ENCODE peak calls at places on chromosomes 11 and 22, in six cellular contexts. J is cardiac fibroblast, U is transverse colon, D is IMR-90, S is left ventricle myocardium inferior, Y is lower leg skin. Q is an unnamed sample.

GRCh38 chr11:84437129-84438123 is 1151.3 kb upstream of the CCDC90B start:
- DNase-seq in U (peak), J (no peak), D (no peak), Y (no peak), S (no peak), Q (peak)

GRCh38 chr11:94770563-94771120 is 2.5 kb downstream of the AMOTL1 start:
- DNase-seq in J (no peak), U (no peak), S (no peak), Y (no peak), D (no peak), Q (no peak)

GRCh38 chr11:15622231-15622890 is 507.6 kb downstream of the INSC start:
- DNase-seq in S (no peak), D (no peak), J (no peak), Y (no peak), U (no peak), Q (no peak)

GRCh38 chr11:83543918-83544491 is 257.8 kb upstream of the CCDC90B start:
- DNase-seq in Y (no peak), S (no peak), U (no peak), J (no peak), D (no peak), Q (no peak)

GRCh38 chr22:20793386-20794131 is 19.6 kb downstream of the SERPIND1 start:
- DNase-seq in J (no peak), S (no peak), U (no peak), D (no peak), Y (no peak), Q (no peak)

GRCh38 chr11:68469122-68469521 is 8.6 kb downstream of the PPP6R3 start:
- DNase-seq in J (peak), D (peak), Y (no peak), U (no peak), S (no peak), Q (no peak)

GRCh38 chr11:31699066-31699465 is 112.1 kb downstream of the PAX6 start:
- DNase-seq in U (no peak), J (no peak), Y (no peak), S (no peak), D (no peak), Q (no peak)

GRCh38 chr11:96001037-96001436 is 77.1 kb upstream of the MTMR2 start:
- DNase-seq in U (peak), S (peak), D (peak), J (peak), Y (peak), Q (no peak)

GRCh38 chr11:82979824-82980223 is 78.3 kb downstream of the DDIAS start:
- DNase-seq in U (no peak), J (no peak), Y (no peak), D (no peak), S (no peak), Q (no peak)

GRCh38 chr22:39518996-39519680 is 1.2 kb upstream of the ATF4 start:
- DNase-seq in Y (no peak), J (no peak), S (no peak), D (peak), U (peak), Q (no peak)

GRCh38 chr22:28246392-28246791 is 327.3 kb upstream of the PITPNB start:
- DNase-seq in Y (no peak), U (no peak), S (no peak), D (peak), J (peak), Q (no peak)

GRCh38 chr11:108338750-108339149 is 115.9 kb downstream of the ATM start:
- DNase-seq in J (no peak), U (no peak), D (no peak), Y (no peak), S (no peak), Q (no peak)

GRCh38 chr11:95359756-95360155 is 128.8 kb upstream of the SESN3 start:
- DNase-seq in Y (no peak), U (no peak), J (no peak), D (no peak), S (no peak), Q (no peak)

GRCh38 chr11:60125962-60126585 is 37.6 kb downstream of the MS4A2 start:
- DNase-seq in D (no peak), J (no peak), S (no peak), Y (no peak), U (no peak), Q (no peak)

GRCh38 chr22:32474635-32475427 is at the start of gene FBXO7:
- DNase-seq in D (peak), J (peak), S (peak), U (peak), Y (peak), Q (peak)

GRCh38 chr11:78256962-78257361 is 68.2 kb downstream of the USP35 start:
- DNase-seq in D (peak), J (peak), U (peak), S (peak), Y (peak), Q (no peak)

GRCh38 chr22:30694638-30695350 is at the start of gene OSBP2:
- DNase-seq in S (peak), Y (peak), U (peak), J (no peak), D (no peak), Q (peak)

GRCh38 chr11:63563201-63564055 is at the start of gene PLAAT2:
- DNase-seq in J (no peak), S (no peak), D (no peak), Y (no peak), U (no peak), Q (no peak)

GRCh38 chr11:73226297-73227006 is 8.4 kb downstream of the P2RY2 start:
- DNase-seq in J (no peak), U (no peak), D (no peak), S (no peak), Y (no peak), Q (no peak)

GRCh38 chr11:75443043-75443442 is 10.0 kb upstream of the KLHL35 start:
- DNase-seq in Y (no peak), U (no peak), D (no peak), J (no peak), S (no peak), Q (no peak)

GRCh38 chr22:17121235-17122195 is at the start of gene TMEM121B:
- DNase-seq in D (peak), U (peak), S (peak), Y (peak), J (peak), Q (no peak)

GRCh38 chr11:802018-802617 is 2.9 kb downstream of the PIDD1 start:
- DNase-seq in Y (no peak), U (no peak), D (no peak), J (no peak), S (no peak), Q (no peak)

GRCh38 chr11:47986742-47987141 is 6.4 kb downstream of the PTPRJ start:
- DNase-seq in S (no peak), D (no peak), U (no peak), J (no peak), Y (no peak), Q (no peak)

GRCh38 chr11:71252782-71253730 is 679 bp upstream of the SHANK2 start:
- DNase-seq in Y (no peak), S (no peak), D (peak), U (peak), J (peak), Q (no peak)

GRCh38 chr11:118401880-118402590 is 629 bp downstream of the ATP5MG start:
- DNase-seq in J (peak), Y (no peak), U (no peak), S (no peak), D (peak), Q (no peak)

GRCh38 chr11:35160248-35160820 is 21.4 kb downstream of the CD44 start:
- DNase-seq in S (no peak), U (no peak), Y (no peak), J (no peak), D (no peak), Q (no peak)

GRCh38 chr11:57668467-57668890 is 565 bp downstream of the ZDHHC5 start:
- DNase-seq in J (no peak), Y (no peak), D (no peak), U (peak), S (no peak), Q (no peak)

GRCh38 chr11:89498845-89499448 is 7.8 kb upstream of the NOX4 start:
- DNase-seq in Y (no peak), U (peak), J (no peak), S (no peak), D (no peak), Q (no peak)

GRCh38 chr11:80638296-80638695 is 1197.5 kb upstream of the TENM4 start:
- DNase-seq in S (no peak), J (no peak), Y (no peak), U (no peak), D (no peak), Q (no peak)

GRCh38 chr11:12798609-12799011 is 124.4 kb downstream of the TEAD1 start:
- DNase-seq in J (no peak), D (no peak), U (no peak), S (no peak), Y (no peak), Q (no peak)

GRCh38 chr11:36123353-36124220 is 165.6 kb downstream of the COMMD9 start:
- DNase-seq in D (no peak), J (no peak), U (no peak), Y (no peak), S (no peak), Q (no peak)

GRCh38 chr11:35337136-35337918 is 82.0 kb downstream of the SLC1A2 start:
- DNase-seq in S (no peak), D (peak), J (peak), Y (no peak), U (no peak), Q (no peak)

GRCh38 chr11:62832346-62833234 is at the start of gene TEX54:
- DNase-seq in S (no peak), Y (peak), J (no peak), U (peak), D (peak), Q (no peak)

GRCh38 chr11:41848349-41848748 is 388.9 kb upstream of the LRRC4C start:
- DNase-seq in U (no peak), Y (no peak), J (no peak), D (no peak), S (no peak), Q (no peak)

GRCh38 chr11:41842673-41843072 is 383.2 kb upstream of the LRRC4C start:
- DNase-seq in Y (no peak), S (no peak), J (no peak), U (no peak), D (no peak), Q (no peak)

GRCh38 chr11:41849250-41849649 is 389.8 kb upstream of the LRRC4C start:
- DNase-seq in J (no peak), S (no peak), U (no peak), D (no peak), Y (no peak), Q (no peak)

DNA sequence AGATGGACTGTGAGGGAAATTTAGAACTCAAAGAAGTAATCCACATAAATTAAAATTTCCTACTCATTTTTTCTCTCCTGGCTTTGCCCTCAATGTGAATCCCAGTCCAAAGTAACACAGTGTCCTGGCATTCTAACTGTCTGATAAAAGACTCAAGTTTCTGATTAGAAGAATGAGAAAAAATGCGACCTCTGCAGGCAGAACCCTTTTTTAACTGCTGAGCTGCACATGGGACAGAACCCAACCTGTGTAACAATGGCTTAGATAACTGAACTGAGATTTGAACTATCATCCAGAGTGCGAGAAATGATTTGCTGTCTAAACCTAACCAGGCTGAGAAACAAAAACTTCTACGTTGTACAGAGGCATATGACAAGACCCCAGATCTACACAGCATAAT is 385.6 kb upstream of the LRRC4C start:
- DNase-seq in D (no peak), Y (no peak), S (no peak), J (no peak), U (no peak), Q (no peak)
- TF ChIP-seq CTCF in D (no peak), Y (no peak), S (no peak), J (no peak), U (no peak), Q (no peak)

GRCh38 chr22:43743131-43743530 is 69.0 kb downstream of the EFCAB6 start:
- DNase-seq in U (no peak), S (no peak), D (no peak), Y (no peak), J (no peak), Q (no peak)
- TF ChIP-seq CTCF in U (no peak), S (no peak), D (no peak), Y (no peak), J (no peak), Q (peak)

GRCh38 chr11:33103836-33104235 is 57.4 kb downstream of the CSTF3 start:
- DNase-seq in Y (no peak), J (no peak), U (no peak), S (no peak), D (no peak), Q (no peak)

GRCh38 chr11:33110083-33110482 is 51.2 kb downstream of the CSTF3 start:
- DNase-seq in J (no peak), U (no peak), S (no peak), Y (no peak), D (no peak), Q (no peak)

DNA sequence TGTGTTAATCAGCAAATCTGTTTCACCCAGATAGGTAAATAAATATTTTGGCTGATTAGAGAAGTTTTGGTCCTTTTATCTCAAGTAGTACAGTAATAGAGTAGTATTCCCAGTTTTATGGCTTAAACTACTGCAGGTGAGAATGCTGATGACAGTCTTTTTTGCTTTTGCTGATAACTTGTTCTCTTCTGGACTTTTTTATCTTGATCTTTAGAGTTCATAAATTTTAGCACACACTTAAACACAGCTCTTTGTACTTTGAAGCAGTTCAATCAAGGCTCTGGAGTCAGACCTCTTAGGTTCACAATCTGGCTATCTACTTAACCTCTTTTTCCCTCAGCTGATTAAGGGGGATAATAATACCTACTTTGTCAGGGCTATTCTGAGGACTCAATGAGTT is 52.0 kb downstream of the CSTF3 start:
- DNase-seq in Y (no peak), U (no peak), D (no peak), J (no peak), S (no peak), Q (no peak)
- TF ChIP-seq CTCF in Y (no peak), U (no peak), D (no peak), J (no peak), S (no peak), Q (no peak)

GRCh38 chr11:101862410-101863233 is 52.2 kb upstream of the CEP126 start:
- DNase-seq in S (no peak), U (peak), D (peak), Y (peak), J (peak), Q (no peak)
- TF ChIP-seq CTCF in S (peak), U (peak), D (peak), Y (no peak), J (peak), Q (no peak)

GRCh38 chr22:24994070-24994763 is 41.7 kb downstream of the KIAA1671 start:
- DNase-seq in S (no peak), J (no peak), D (no peak), U (peak), Y (no peak), Q (no peak)
- TF ChIP-seq CTCF in S (no peak), J (no peak), D (no peak), U (peak), Y (no peak), Q (no peak)

DNA sequence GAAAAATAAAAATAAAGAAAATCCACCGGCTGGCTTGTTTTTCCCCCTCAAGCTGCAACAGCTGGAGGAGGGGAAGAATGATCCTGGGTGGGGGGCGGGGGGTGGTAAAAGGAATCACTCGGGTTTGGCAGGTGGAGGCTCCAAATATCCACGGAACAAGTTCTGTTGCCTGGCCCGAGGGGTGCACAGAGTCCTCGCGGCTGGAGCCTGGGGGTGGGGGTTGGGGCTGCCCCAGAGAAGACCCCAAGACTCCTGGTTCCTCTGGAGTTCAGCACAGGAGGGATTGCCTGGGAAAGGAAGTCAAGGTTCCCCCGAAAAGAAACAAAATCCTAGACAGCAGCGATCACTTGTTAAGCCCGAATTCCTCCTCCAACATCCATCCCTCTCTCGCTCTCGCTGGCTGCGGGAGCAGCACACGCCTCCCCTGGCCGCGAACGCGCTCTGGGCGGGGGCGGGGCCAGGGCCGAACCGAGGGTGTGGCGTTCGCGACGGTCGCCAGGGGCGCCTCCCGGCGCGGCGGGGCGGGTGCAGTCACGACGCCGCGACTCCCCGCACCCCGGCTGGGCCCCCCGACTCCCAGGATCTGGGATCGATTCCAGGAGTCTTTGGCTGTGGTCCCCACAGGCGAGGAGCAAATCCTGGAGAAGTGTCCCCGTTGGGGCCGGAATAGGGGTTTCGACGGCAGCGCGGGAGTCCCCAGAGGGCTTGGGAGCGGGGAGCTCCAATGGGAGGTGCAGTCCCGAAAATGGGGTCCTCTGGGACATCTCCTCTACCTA is at the start of gene KCNA4:
- DNase-seq in Y (no peak), S (peak), J (peak), U (no peak), D (no peak), Q (peak)
- TF ChIP-seq CTCF in Y (no peak), S (peak), J (no peak), U (no peak), D (no peak), Q (no peak)

GRCh38 chr11:104163100-104164027 is 583 bp downstream of the PDGFD start:
- DNase-seq in Y (no peak), D (peak), U (no peak), S (peak), J (peak), Q (no peak)
- TF ChIP-seq CTCF in Y (no peak), D (peak), U (no peak), S (no peak), J (no peak), Q (no peak)

GRCh38 chr11:45407226-45407625 is 121.1 kb upstream of the SYT13 start:
- DNase-seq in D (no peak), S (no peak), U (no peak), Y (no peak), J (no peak), Q (no peak)
- TF ChIP-seq CTCF in D (no peak), S (no peak), U (no peak), Y (no peak), J (no peak), Q (no peak)

Q was measured in GM20000.